ENCODE peak calls at places on chromosomes 16 and 17, in four cellular contexts. N is Calu3, D is H9, P is ecto neural progenitor cell. W is an unnamed sample.

GRCh38 chr16:73615256-73615655 is 567.3 kb upstream of the ZFHX3 start:
- DNase-seq in P (no peak), N (no peak), D (no peak), W (no peak)

GRCh38 chr17:80850109-80850508 is 141.5 kb upstream of the CHMP6 start:
- DNase-seq in D (no peak), N (no peak), P (no peak), W (no peak)

GRCh38 chr17:50840311-50840851 is 5.0 kb downstream of the WFIKKN2 start:
- DNase-seq in N (no peak), P (no peak), D (peak; percentile 31), W (no peak)

GRCh38 chr16:87897563-87898505 is 28.5 kb upstream of the SLC7A5 start:
- DNase-seq in D (no peak), P (no peak), N (no peak), W (no peak)

GRCh38 chr17:10201680-10202079 is 3.3 kb upstream of the GAS7 start:
- DNase-seq in P (no peak), N (no peak), D (no peak), W (no peak)

GRCh38 chr16:87842209-87842869 is 27.0 kb downstream of the SLC7A5 start:
- DNase-seq in D (no peak), P (no peak), N (no peak), W (no peak)

GRCh38 chr17:79748296-79749099 is 17.8 kb downstream of the ENPP7 start:
- DNase-seq in N (no peak), D (no peak), P (no peak), W (no peak)

GRCh38 chr17:66711403-66711802 is 123.5 kb upstream of the CACNG5 start:
- DNase-seq in P (no peak), N (no peak), D (no peak), W (no peak)

GRCh38 chr17:76260220-76260619 is 4.9 kb upstream of the UBALD2 start:
- DNase-seq in D (no peak), P (no peak), N (no peak), W (no peak)

GRCh38 chr16:56858375-56858774 is 6.6 kb upstream of the SLC12A3 start:
- DNase-seq in N (no peak), P (no peak), D (no peak), W (no peak)

GRCh38 chr16:57815987-57816745 is 13.9 kb upstream of the KIFC3 start:
- DNase-seq in D (peak; percentile 86), P (peak; percentile 77), N (peak; percentile 93), W (peak; percentile 97)

GRCh38 chr17:72590882-72591499 is 470.2 kb downstream of the SOX9 start:
- DNase-seq in D (no peak), P (no peak), N (no peak), W (peak; percentile 75)

GRCh38 chr16:84307209-84307954 is 12.7 kb downstream of the WFDC1 start:
- DNase-seq in N (no peak), P (no peak), D (no peak), W (no peak)

GRCh38 chr16:88315543-88316105 is 67.1 kb upstream of the ZNF469 start:
- DNase-seq in D (no peak), N (peak; percentile 81), P (no peak), W (no peak)

GRCh38 chr16:80144191-80144590 is 396.6 kb upstream of the DYNLRB2 start:
- DNase-seq in P (peak; percentile 7), D (no peak), N (no peak), W (no peak)

GRCh38 chr17:49510059-49510719 is 15.1 kb downstream of the NGFR start:
- DNase-seq in D (no peak), N (no peak), P (no peak), W (no peak)

GRCh38 chr16:71500964-71501363 is 11.8 kb upstream of the ZNF19 start:
- DNase-seq in P (no peak), D (no peak), N (no peak), W (no peak)

GRCh38 chr16:81926036-81926435 is 85.2 kb downstream of the SDR42E1 start:
- DNase-seq in D (no peak), N (no peak), P (no peak), W (no peak)

GRCh38 chr17:83050651-83051422 is 28.6 kb upstream of the METRNL start:
- DNase-seq in P (peak; percentile 50), N (peak; percentile 62), D (peak; percentile 76), W (peak; percentile 98)

GRCh38 chr16:468072-468821 is 42.8 kb downstream of the RAB11FIP3 start:
- DNase-seq in N (no peak), P (no peak), D (no peak), W (no peak)

GRCh38 chr16:20900299-20901067 is at the start of the genes DCUN1D3 and LYRM1:
- DNase-seq in P (peak; percentile 98), N (peak; percentile 96), D (peak; percentile 98), W (peak; percentile 98)

GRCh38 chr16:24776486-24777220 is 47.2 kb downstream of the TNRC6A start:
- DNase-seq in P (no peak), N (no peak), D (no peak), W (no peak)

GRCh38 chr17:8494021-8494420 is 58.3 kb downstream of the NDEL1 start:
- DNase-seq in P (no peak), D (no peak), N (no peak), W (no peak)

GRCh38 chr17:8123695-8124349 is at the start of gene HES7:
- DNase-seq in P (no peak), N (no peak), D (peak; percentile 86), W (peak; percentile 81)

GRCh38 chr16:20910781-20911321 is 10.3 kb downstream of the LYRM1 start:
- DNase-seq in D (no peak), P (no peak), N (no peak), W (peak; percentile 54)

GRCh38 chr16:12613131-12613991 is 190.3 kb downstream of the CPPED1 start:
- DNase-seq in N (peak; percentile 76), D (peak; percentile 76), P (no peak), W (peak; percentile 93)

GRCh38 chr17:67157732-67158639 is 87.0 kb downstream of the HELZ start:
- DNase-seq in N (no peak), P (no peak), D (no peak), W (peak; percentile 43)

GRCh38 chr17:6536053-6536452 is 20.3 kb downstream of the PITPNM3 start:
- DNase-seq in P (no peak), D (peak; percentile 25), N (no peak), W (no peak)

GRCh38 chr17:50853015-50853615 is 13.0 kb downstream of the TOB1 start:
- DNase-seq in D (peak; percentile 20), P (peak; percentile 22), N (no peak), W (no peak)

GRCh38 chr17:59751955-59752413 is 44.5 kb downstream of the VMP1 start:
- DNase-seq in N (no peak), D (no peak), P (no peak), W (no peak)

GRCh38 chr17:34163681-34164080 is 91.4 kb upstream of the CCL2 start:
- DNase-seq in N (no peak), D (peak; percentile 75), P (no peak), W (no peak)

W was measured in DMS53.